ENCODE peak calls at places on chromosomes 7 and 10, in five cellular contexts. L is tibial artery, A is mammary epithelial cell, K is body of pancreas, T is GM23248. Y is an unnamed sample.

GRCh38 chr10:8242295-8242872 is 187.9 kb downstream of the GATA3 start:
- DNase-seq in L (no peak), A (no peak), T (no peak), K (no peak), Y (no peak)

GRCh38 chr7:28433604-28434254 is 21.4 kb downstream of the CREB5 start:
- DNase-seq in T (peak; percentile 7), A (no peak), K (no peak), L (peak; percentile 32), Y (peak; percentile 67)

GRCh38 chr7:117875566-117875965 is 2.3 kb upstream of the CTTNBP2 start:
- DNase-seq in K (no peak), A (no peak), L (peak; percentile 28), T (peak; percentile 4), Y (no peak)

GRCh38 chr7:6286486-6286885 is 14.1 kb upstream of the CYTH3 start:
- DNase-seq in K (no peak), A (no peak), T (peak; percentile 80), L (no peak), Y (peak; percentile 62)

GRCh38 chr10:11880169-11881027 is 57.2 kb downstream of the PROSER2 start:
- DNase-seq in K (no peak), T (no peak), A (no peak), L (no peak), Y (no peak)

GRCh38 chr10:103199498-103199897 is 6.4 kb upstream of the NT5C2 start:
- DNase-seq in L (no peak), K (no peak), A (no peak), T (no peak), Y (no peak)

GRCh38 chr10:91220954-91221696 is 662 bp downstream of the PCGF5 start:
- DNase-seq in T (peak; percentile 53), A (peak; percentile 39), L (no peak), K (peak; percentile 38), Y (peak; percentile 3)

GRCh38 chr7:124781418-124781817 is 15.8 kb upstream of the GPR37 start:
- DNase-seq in T (no peak), A (no peak), K (no peak), L (no peak), Y (no peak)

GRCh38 chr7:95686109-95686508 is 86.2 kb upstream of the DYNC1I1 start:
- DNase-seq in K (peak; percentile 66), A (peak; percentile 34), L (peak; percentile 40), T (peak; percentile 81), Y (peak; percentile 83)

GRCh38 chr7:108535257-108535656 is 9.3 kb upstream of the PNPLA8 start:
- DNase-seq in A (no peak), K (no peak), T (no peak), L (no peak), Y (no peak)

GRCh38 chr10:73785721-73786511 is 510 bp downstream of the ZSWIM8 start:
- DNase-seq in A (peak; percentile 62), T (peak; percentile 82), L (peak; percentile 45), K (peak; percentile 49), Y (peak; percentile 58)

GRCh38 chr10:4902571-4903011 is 60.6 kb upstream of the AKR1C1 start:
- DNase-seq in K (peak; percentile 51), L (peak; percentile 49), A (peak; percentile 71), T (peak; percentile 26), Y (no peak)

GRCh38 chr7:4745971-4746919 is 29.2 kb upstream of the AP5Z1 start:
- DNase-seq in L (no peak), A (peak; percentile 72), T (peak; percentile 82), K (no peak), Y (no peak)

GRCh38 chr7:141708053-141708452 is at the start of gene WEE2:
- DNase-seq in L (no peak), T (no peak), A (no peak), K (no peak), Y (no peak)

GRCh38 chr10:35895331-35895730 is 253.2 kb upstream of the FZD8 start:
- DNase-seq in A (peak; percentile 65), T (peak; percentile 60), L (no peak), K (no peak), Y (no peak)

GRCh38 chr7:149869867-149870266 is 3.9 kb upstream of the ATP6V0E2 start:
- DNase-seq in L (no peak), K (no peak), T (no peak), A (no peak), Y (no peak)

GRCh38 chr7:122965306-122965705 is 30.2 kb downstream of the TAS2R16 start:
- DNase-seq in L (no peak), K (no peak), T (no peak), A (no peak), Y (no peak)

GRCh38 chr7:151317936-151318335 is 23.7 kb upstream of the NUB1 start:
- DNase-seq in L (no peak), T (no peak), A (no peak), K (no peak), Y (no peak)

GRCh38 chr7:150898475-150899011 is 46.2 kb downstream of the AOC1 start:
- DNase-seq in A (peak; percentile 46), T (peak; percentile 76), K (peak; percentile 76), L (peak; percentile 62), Y (peak; percentile 88)

GRCh38 chr10:103659674-103660363 is 166.3 kb downstream of the NEURL1 start:
- DNase-seq in T (peak; percentile 93), K (peak; percentile 63), A (peak; percentile 78), L (peak; percentile 82), Y (no peak)

GRCh38 chr10:119139464-119140067 is 25.9 kb downstream of the SFXN4 start:
- DNase-seq in L (no peak), K (no peak), T (peak; percentile 47), A (peak; percentile 16), Y (peak; percentile 56)

GRCh38 chr10:125201791-125202622 is 41.6 kb upstream of the CTBP2 start:
- DNase-seq in K (no peak), T (no peak), L (no peak), A (no peak), Y (no peak)

GRCh38 chr7:26549281-26549943 is 257.8 kb downstream of the SNX10 start:
- DNase-seq in L (peak; percentile 24), A (peak; percentile 83), K (peak; percentile 22), T (no peak), Y (peak; percentile 11)

GRCh38 chr10:53597835-53598251 is 825.3 kb upstream of the MBL2 start:
- DNase-seq in L (no peak), K (no peak), T (no peak), A (no peak), Y (no peak)

GRCh38 chr10:80664071-80664680 is 126.5 kb downstream of the SH2D4B start:
- DNase-seq in T (peak; percentile 69), K (peak; percentile 84), L (peak; percentile 71), A (peak; percentile 66), Y (peak; percentile 85)

GRCh38 chr10:121497513-121497912 is 100.7 kb downstream of the FGFR2 start:
- DNase-seq in L (no peak), A (peak; percentile 10), K (no peak), T (no peak), Y (peak; percentile 46)

GRCh38 chr10:131091682-131092081 is 219.8 kb downstream of the TCERG1L start:
- DNase-seq in T (no peak), L (no peak), K (no peak), A (no peak), Y (no peak)
- H3K4me1 ChIP-seq in T (no peaks in the 10 kb centered on the region), L (no peaks in the 10 kb centered on the region), K (peaks cover 14% of the 10 kb centered on the region), A (peaks cover 2% of the 10 kb centered on the region), Y (no peaks in the 10 kb centered on the region)

GRCh38 chr10:93465806-93466675 is 16.1 kb downstream of the MYOF start:
- DNase-seq in K (peak; percentile 72), L (peak; percentile 93), A (peak; percentile 98), T (peak; percentile 99), Y (peak; percentile 76)

GRCh38 chr10:93471110-93471651 is 11.0 kb downstream of the MYOF start:
- DNase-seq in A (peak; percentile 90), T (peak; percentile 97), L (no peak), K (no peak), Y (no peak)

GRCh38 chr10:93469454-93469853 is 12.7 kb downstream of the MYOF start:
- DNase-seq in A (no peak), K (no peak), T (no peak), L (no peak), Y (peak; percentile 20)

GRCh38 chr10:93464826-93465388 is 17.2 kb downstream of the MYOF start:
- DNase-seq in K (no peak), L (no peak), A (no peak), T (peak; percentile 80), Y (no peak)

DNA sequence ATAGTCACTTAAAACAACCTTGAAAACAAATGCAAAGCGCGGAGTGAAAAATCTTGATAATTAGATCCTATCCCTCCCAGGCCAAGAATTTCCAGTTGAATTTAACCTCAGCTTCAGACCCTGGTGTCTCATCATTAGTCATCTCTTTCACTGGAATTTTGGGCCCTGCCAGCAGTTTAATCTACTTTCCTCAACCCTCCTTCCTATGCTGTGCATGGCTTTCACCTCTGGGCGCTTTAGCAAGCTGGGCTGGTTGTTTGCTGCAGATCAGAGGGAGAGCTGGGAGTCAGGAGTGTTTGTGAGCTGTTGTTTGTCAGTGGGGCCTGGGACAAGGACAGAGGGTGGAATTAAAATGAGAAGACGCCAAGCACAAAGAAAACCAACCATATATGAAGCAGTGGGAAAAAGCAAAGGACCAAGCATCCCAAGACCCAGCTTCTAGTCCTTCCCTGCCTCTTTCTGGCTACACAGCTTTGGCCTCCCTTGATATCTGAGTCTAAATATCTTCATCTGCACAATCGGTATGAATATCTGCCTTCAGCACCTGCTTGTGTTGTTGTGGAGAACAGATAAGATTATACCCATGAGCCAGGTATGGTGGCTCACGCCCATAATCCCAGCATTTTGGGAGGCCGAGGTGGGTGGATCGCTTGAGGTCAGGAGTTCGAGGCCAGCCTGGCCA is 13.5 kb downstream of the MYOF start:
- DNase-seq in A (peak; percentile 89), K (no peak), T (peak; percentile 97), L (no peak), Y (peak; percentile 18)
- H3K4me1 ChIP-seq in A (peaks cover 86% of the 10 kb centered on the region), K (peaks cover 19% of the 10 kb centered on the region), T (peaks cover 79% of the 10 kb centered on the region), L (peaks cover 5% of the 10 kb centered on the region), Y (peaks cover 31% of the 10 kb centered on the region)

GRCh38 chr7:50709151-50709550 is 73.5 kb downstream of the GRB10 start:
- DNase-seq in T (no peak), L (no peak), K (no peak), A (no peak), Y (no peak)

GRCh38 chr7:50712527-50713356 is 70.0 kb downstream of the GRB10 start:
- DNase-seq in L (no peak), A (no peak), K (no peak), T (no peak), Y (no peak)

GRCh38 chr7:50711271-50712175 is 71.2 kb downstream of the GRB10 start:
- DNase-seq in K (no peak), L (peak; percentile 48), T (peak; percentile 83), A (no peak), Y (no peak)

GRCh38 chr7:50713357-50713965 is 69.2 kb downstream of the GRB10 start:
- DNase-seq in A (no peak), T (no peak), K (no peak), L (no peak), Y (no peak)

GRCh38 chr7:50710441-50711154 is 72.1 kb downstream of the GRB10 start:
- DNase-seq in L (no peak), K (no peak), A (no peak), T (no peak), Y (no peak)
- H3K4me1 ChIP-seq in L (no peaks in the 10 kb centered on the region), K (peaks cover 96% of the 10 kb centered on the region), A (peaks cover 15% of the 10 kb centered on the region), T (peaks cover 20% of the 10 kb centered on the region), Y (no peaks in the 10 kb centered on the region)

GRCh38 chr10:110409926-110410325 is 87.8 kb upstream of the DUSP5 start:
- DNase-seq in L (no peak), T (peak; percentile 13), A (no peak), K (no peak), Y (no peak)

GRCh38 chr10:110411047-110411410 is 86.7 kb upstream of the DUSP5 start:
- DNase-seq in T (peak; percentile 53), L (no peak), A (no peak), K (no peak), Y (no peak)

GRCh38 chr10:110408943-110409342 is 88.8 kb upstream of the DUSP5 start:
- DNase-seq in A (no peak), K (no peak), L (no peak), T (no peak), Y (no peak)

GRCh38 chr10:110408203-110408871 is 89.4 kb upstream of the DUSP5 start:
- DNase-seq in K (no peak), L (no peak), T (peak; percentile 63), A (peak; percentile 68), Y (no peak)

GRCh38 chr10:110409488-110409887 is 88.2 kb upstream of the DUSP5 start:
- DNase-seq in L (no peak), A (no peak), K (no peak), T (no peak), Y (no peak)
- H3K4me1 ChIP-seq in L (no peaks in the 10 kb centered on the region), A (peaks cover 63% of the 10 kb centered on the region), K (peaks cover 13% of the 10 kb centered on the region), T (peaks cover 53% of the 10 kb centered on the region), Y (peaks cover 21% of the 10 kb centered on the region)